ENCODE peak calls at places on chromosome 3, in five cellular contexts. E, T, K, X and N are unnamed samples. For H3K4me1, the result is how much of the 10 kb centered on the place peaks cover.

GRCh38 chr3:133591271-133591742 is 17.8 kb downstream of the CDV3 start:
- DNase-seq in E (no peak), T (no peak), K (no peak), X (no peak), N (no peak)

GRCh38 chr3:126508539-126508938 is 9.0 kb downstream of the UROC1 start:
- DNase-seq in E (no peak), T (no peak), K (no peak), X (no peak), N (peak)

GRCh38 chr3:133944641-133945441 is 49.2 kb upstream of the RAB6B start:
- DNase-seq in E (no peak), T (peak), K (no peak), X (no peak), N (peak)

GRCh38 chr3:1527780-1528179 is 435.0 kb downstream of the CNTN6 start:
- DNase-seq in E (no peak), T (no peak), K (no peak), X (no peak), N (no peak)

GRCh38 chr3:123783050-123783724 is 100.9 kb downstream of the MYLK start:
- DNase-seq in E (peak), T (no peak), K (no peak), X (no peak), N (no peak)

GRCh38 chr3:44682182-44682896 is 30.1 kb upstream of the ZNF502 start:
- DNase-seq in E (no peak), T (no peak), K (no peak), X (no peak), N (no peak)

GRCh38 chr3:160675566-160676124 is 1.3 kb upstream of the ARL14 start:
- DNase-seq in E (no peak), T (no peak), K (no peak), X (no peak), N (no peak)

GRCh38 chr3:95810468-95810867 is 1003.9 kb upstream of the EPHA6 start:
- DNase-seq in E (peak), T (no peak), K (no peak), X (no peak), N (no peak)

GRCh38 chr3:10602769-10603768 is 97.7 kb upstream of the ATP2B2 start:
- DNase-seq in E (no peak), T (no peak), K (no peak), X (no peak), N (no peak)

GRCh38 chr3:39150803-39151631 is 2.4 kb downstream of the CSRNP1 start:
- DNase-seq in E (peak), T (peak), K (peak), X (peak), N (peak)

GRCh38 chr3:157074490-157074889 is 85.5 kb downstream of the CCNL1 start:
- DNase-seq in E (no peak), T (no peak), K (no peak), X (no peak), N (no peak)

GRCh38 chr3:114155370-114155821 is 23.5 kb downstream of the DRD3 start:
- DNase-seq in E (peak), T (no peak), K (peak), X (peak), N (no peak)

GRCh38 chr3:127217594-127218456 is 24.9 kb downstream of the PRR23E start:
- DNase-seq in E (no peak), T (no peak), K (no peak), X (no peak), N (no peak)

GRCh38 chr3:45915518-45916231 is 27.6 kb upstream of the CXCR6 start:
- DNase-seq in E (no peak), T (no peak), K (peak), X (peak), N (peak)

GRCh38 chr3:4821331-4821730 is 157.9 kb upstream of the BHLHE40 start:
- DNase-seq in E (peak), T (peak), K (no peak), X (no peak), N (no peak)

GRCh38 chr3:133301194-133301593 is 98.7 kb upstream of the BFSP2 start:
- DNase-seq in E (no peak), T (no peak), K (no peak), X (no peak), N (no peak)

GRCh38 chr3:196707566-196707965 is 4.5 kb downstream of the CEP19 start:
- DNase-seq in E (no peak), T (no peak), K (no peak), X (no peak), N (no peak)

GRCh38 chr3:278300-279064 is 81.9 kb downstream of the CHL1 start:
- DNase-seq in E (no peak), T (no peak), K (peak), X (no peak), N (no peak)

GRCh38 chr3:97981886-97982285 is 9.7 kb upstream of the RIOX2 start:
- DNase-seq in E (no peak), T (no peak), K (no peak), X (no peak), N (no peak)

GRCh38 chr3:96959902-96960596 is 145.7 kb downstream of the EPHA6 start:
- DNase-seq in E (no peak), T (no peak), K (no peak), X (no peak), N (no peak)

GRCh38 chr3:36734742-36735141 is 29.6 kb downstream of the DCLK3 start:
- DNase-seq in E (no peak), T (no peak), K (no peak), X (no peak), N (no peak)

GRCh38 chr3:127655641-127656040 is 17.1 kb upstream of the ABTB1 start:
- DNase-seq in E (no peak), T (no peak), K (no peak), X (no peak), N (no peak)

GRCh38 chr3:66437341-66437929 is 63.4 kb downstream of the LRIG1 start:
- DNase-seq in E (no peak), T (no peak), K (no peak), X (no peak), N (peak)

GRCh38 chr3:66441124-66441523 is 59.7 kb downstream of the LRIG1 start:
- DNase-seq in E (no peak), T (peak), K (no peak), X (no peak), N (peak)

GRCh38 chr3:66441692-66442091 is 59.1 kb downstream of the LRIG1 start:
- DNase-seq in E (no peak), T (no peak), K (no peak), X (no peak), N (no peak)

GRCh38 chr3:66438045-66438444 is 62.8 kb downstream of the LRIG1 start:
- DNase-seq in E (no peak), T (no peak), K (no peak), X (no peak), N (peak)

DNA sequence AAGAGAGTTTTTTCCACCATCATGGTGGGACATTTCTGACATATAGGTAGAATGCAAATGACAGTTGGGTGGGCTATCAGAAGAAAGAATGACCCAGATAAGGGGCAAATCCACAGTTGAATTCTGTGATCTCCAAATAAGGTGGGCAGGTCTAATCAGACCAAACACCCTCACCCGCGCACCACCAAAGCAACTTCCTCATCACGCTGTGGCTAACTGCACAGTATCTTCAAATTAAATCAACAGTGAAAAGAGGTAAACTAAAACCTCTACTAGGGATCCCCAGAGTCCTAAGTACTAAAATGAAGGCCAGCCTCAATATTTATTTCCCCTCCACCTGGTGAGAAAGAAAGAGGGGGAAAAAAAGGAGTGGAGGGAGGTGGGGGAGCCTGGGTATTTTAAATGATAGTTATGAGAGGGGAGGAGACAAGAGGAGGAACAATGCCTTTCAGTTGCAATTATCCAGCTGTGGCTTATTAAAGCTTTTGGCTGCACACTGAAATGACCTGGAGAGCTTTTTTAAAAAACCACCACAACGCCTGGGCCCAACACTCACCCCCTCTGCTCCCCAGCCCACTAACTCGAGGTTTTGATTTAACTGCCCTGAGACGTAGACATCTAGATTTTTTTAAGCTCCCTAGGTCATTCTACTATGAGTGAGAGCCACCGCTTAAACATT is 61.0 kb downstream of the LRIG1 start:
- DNase-seq in E (no peak), T (no peak), K (no peak), X (no peak), N (peak)
- H3K4me1 ChIP-seq in E (under half), T (under half), K (half or more), X (under half), N (half or more)

GRCh38 chr3:52328536-52329080 is 12.5 kb downstream of the DNAH1 start:
- DNase-seq in E (no peak), T (no peak), K (no peak), X (no peak), N (no peak)
- TF ChIP-seq POLR2A in E (no peak), T (no peak), K (no peak), X (no peak), N (no peak)

GRCh38 chr3:191256405-191256804 is 57.4 kb downstream of the OSTN start:
- DNase-seq in E (no peak), T (no peak), K (no peak), X (no peak), N (no peak)
- H3K4me1 ChIP-seq in E (under half), T (under half), K (under half), X (under half), N (under half)

GRCh38 chr3:52203701-52204100 is 5.7 kb downstream of the ALAS1 start:
- DNase-seq in E (no peak), T (no peak), K (no peak), X (no peak), N (no peak)

GRCh38 chr3:52204337-52205073 is 6.5 kb downstream of the ALAS1 start:
- DNase-seq in E (peak), T (peak), K (peak), X (no peak), N (no peak)

GRCh38 chr3:52205727-52206372 is 7.9 kb downstream of the ALAS1 start:
- DNase-seq in E (no peak), T (no peak), K (no peak), X (no peak), N (no peak)

GRCh38 chr3:52200981-52201679 is 3.2 kb downstream of the ALAS1 start:
- DNase-seq in E (no peak), T (no peak), K (no peak), X (no peak), N (no peak)

GRCh38 chr3:52202384-52203077 is 4.6 kb downstream of the ALAS1 start:
- DNase-seq in E (no peak), T (no peak), K (no peak), X (no peak), N (no peak)
- TF ChIP-seq POLR2A in E (no peak), T (no peak), K (no peak), X (no peak), N (no peak)

DNA sequence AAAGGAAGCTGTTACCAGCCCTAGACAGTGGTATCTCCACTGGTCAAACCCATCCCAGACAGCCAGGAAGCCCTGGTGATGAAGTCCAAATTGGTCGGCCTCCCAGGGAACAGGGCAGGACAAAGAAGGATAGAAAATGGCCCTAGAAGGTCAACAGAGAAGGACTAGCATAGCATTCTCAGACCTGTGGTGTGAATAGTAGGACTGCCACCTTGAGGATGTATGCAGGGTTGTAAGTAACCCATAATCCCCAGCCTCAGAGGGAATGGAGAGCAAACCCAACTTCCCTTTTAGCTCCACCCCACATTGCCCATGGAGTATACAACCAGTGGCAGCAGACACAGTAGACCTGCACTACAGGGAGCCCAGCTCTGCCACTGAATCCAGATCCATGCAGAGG is 68.6 kb upstream of the EIF1B start:
- DNase-seq in E (no peak), T (no peak), K (no peak), X (no peak), N (no peak)
- H3K4me1 ChIP-seq in E (under half), T (under half), K (under half), X (under half), N (under half)

DNA sequence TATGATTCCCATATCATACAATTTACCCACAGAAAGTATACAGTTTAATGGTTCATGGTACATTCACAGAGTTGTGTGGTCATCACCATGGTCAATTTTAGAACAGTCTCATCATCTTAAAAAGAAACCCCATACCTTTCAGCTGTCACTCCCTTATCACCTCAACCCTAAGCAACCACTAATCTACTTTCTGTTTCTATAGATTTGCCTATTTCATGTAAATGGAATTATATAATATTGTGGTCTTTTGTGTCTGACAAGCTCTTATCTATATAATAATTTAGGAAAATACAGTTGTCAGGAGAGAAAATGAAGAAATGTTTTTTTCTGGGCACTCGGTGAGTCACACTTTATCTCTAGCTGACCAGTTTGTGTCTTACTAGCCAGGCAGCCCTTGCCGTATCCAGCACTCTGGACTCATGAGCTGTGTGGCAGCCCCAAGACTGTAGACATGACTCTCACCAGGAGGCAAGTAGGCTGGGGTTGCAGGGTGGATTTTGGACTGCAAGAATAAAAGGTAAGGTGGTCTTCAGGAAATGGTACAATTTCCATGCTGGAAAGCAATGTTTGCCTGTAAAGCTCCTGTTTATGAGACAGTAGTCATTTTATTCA is 234.6 kb downstream of the THRB start:
- DNase-seq in E (no peak), T (no peak), K (no peak), X (peak), N (no peak)
- TF ChIP-seq POLR2A in E (no peak), T (no peak), K (no peak), X (no peak), N (no peak)